ENCODE peak calls at places on chromosomes 1 and 21, in six cellular contexts. O is ovary, R is BE2C, A is fibroblast of the aortic adventitia, B is neural progenitor cell, D is ascending aorta. V is an unnamed sample.

GRCh38 chr1:233295775-233296322 is 324 bp upstream of the PCNX2 start:
- DNase-seq in O (no peak), A (peak), B (no peak), D (no peak), R (no peak), V (no peak)

GRCh38 chr1:89622895-89623294 is 10.0 kb upstream of the LRRC8C start:
- DNase-seq in B (no peak), O (no peak), D (no peak), A (no peak), R (no peak), V (no peak)

GRCh38 chr1:207389728-207390464 is 64.2 kb upstream of the CR2 start:
- DNase-seq in D (no peak), R (no peak), B (no peak), A (peak), O (no peak), V (peak)

GRCh38 chr21:43950936-43951335 is 61.2 kb upstream of the TRAPPC10 start:
- DNase-seq in D (no peak), B (no peak), A (no peak), O (no peak), R (no peak), V (no peak)

GRCh38 chr1:243623831-243624230 is 226.2 kb downstream of the AKT3 start:
- DNase-seq in R (no peak), B (no peak), D (no peak), O (no peak), A (no peak), V (peak)

GRCh38 chr1:223207293-223208066 is 64.4 kb upstream of the TLR5 start:
- DNase-seq in O (no peak), B (no peak), D (no peak), R (no peak), A (no peak), V (no peak)

GRCh38 chr1:7538033-7538432 is 233.1 kb upstream of the VAMP3 start:
- DNase-seq in O (no peak), R (peak), B (no peak), D (no peak), A (no peak), V (peak)

GRCh38 chr1:179034720-179035119 is 9.0 kb downstream of the FAM20B start:
- DNase-seq in B (no peak), R (no peak), O (no peak), A (peak), D (no peak), V (peak)

GRCh38 chr1:153774780-153775431 is at the start of gene SLC27A3:
- DNase-seq in O (peak), A (peak), D (no peak), B (peak), R (peak), V (no peak)

GRCh38 chr1:246566808-246567154 is 525 bp downstream of the CNST start:
- DNase-seq in O (no peak), R (no peak), D (peak), A (no peak), B (no peak), V (peak)
- TF ChIP-seq CTCF in O (no peak), R (no peak), D (no peak), A (no peak), B (no peak), V (no peak)

DNA sequence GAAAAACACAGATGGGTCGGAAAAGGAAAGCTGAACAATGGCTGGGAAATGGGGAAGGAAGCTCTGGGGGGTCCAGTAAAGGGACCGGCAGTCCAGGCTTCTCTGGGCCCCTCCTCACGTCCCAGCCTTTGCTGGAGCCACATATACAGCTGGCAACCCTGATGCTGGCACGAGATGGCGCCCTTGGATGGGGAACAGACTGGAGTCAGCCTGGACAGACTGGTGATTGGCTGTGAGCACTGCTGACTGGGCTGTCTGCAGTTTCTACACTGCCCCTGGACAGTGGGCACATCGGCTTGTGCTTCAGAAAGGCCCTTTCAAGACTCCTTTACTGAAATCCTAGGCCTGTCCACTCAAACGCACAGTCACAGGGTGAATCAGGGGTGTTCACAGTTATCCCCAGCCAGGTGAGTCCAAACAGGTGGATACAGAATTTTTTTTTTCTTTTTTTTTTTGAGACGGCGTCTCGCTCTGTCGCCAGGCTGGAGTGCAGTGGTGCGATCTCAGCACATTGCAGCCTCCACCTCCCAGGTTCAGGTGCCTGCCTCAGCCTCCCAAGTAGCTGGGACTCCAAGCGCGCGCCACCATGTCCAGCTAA is 31.1 kb upstream of the ZBTB40 start:
- DNase-seq in A (peak), B (peak), O (peak), D (peak), R (peak), V (peak)
- TF ChIP-seq CTCF in A (peak), B (peak), O (peak), D (peak), R (peak), V (peak)

GRCh38 chr1:173210716-173211231 is 3.6 kb upstream of the TNFSF4 start:
- DNase-seq in B (peak), D (no peak), R (no peak), A (no peak), O (no peak), V (no peak)

GRCh38 chr1:173212952-173213491 is 5.9 kb upstream of the TNFSF4 start:
- DNase-seq in D (no peak), A (no peak), O (no peak), R (no peak), B (no peak), V (no peak)

GRCh38 chr1:173210273-173210672 is 3.1 kb upstream of the TNFSF4 start:
- DNase-seq in O (no peak), R (no peak), D (no peak), A (no peak), B (no peak), V (no peak)

GRCh38 chr1:173208868-173209267 is 1.7 kb upstream of the TNFSF4 start:
- DNase-seq in O (no peak), D (no peak), R (no peak), B (no peak), A (no peak), V (no peak)

GRCh38 chr1:173213665-173214064 is 6.5 kb upstream of the TNFSF4 start:
- DNase-seq in R (no peak), B (no peak), D (no peak), A (no peak), O (no peak), V (no peak)
- TF ChIP-seq CTCF in R (no peak), B (peak), D (no peak), A (no peak), O (no peak), V (peak)

GRCh38 chr1:26164036-26164927 is 4.5 kb downstream of the C1orf232 start:
- DNase-seq in D (no peak), A (no peak), B (peak), R (peak), O (peak), V (no peak)
- TF ChIP-seq CTCF in D (peak), A (peak), B (peak), R (no peak), O (peak), V (peak)

DNA sequence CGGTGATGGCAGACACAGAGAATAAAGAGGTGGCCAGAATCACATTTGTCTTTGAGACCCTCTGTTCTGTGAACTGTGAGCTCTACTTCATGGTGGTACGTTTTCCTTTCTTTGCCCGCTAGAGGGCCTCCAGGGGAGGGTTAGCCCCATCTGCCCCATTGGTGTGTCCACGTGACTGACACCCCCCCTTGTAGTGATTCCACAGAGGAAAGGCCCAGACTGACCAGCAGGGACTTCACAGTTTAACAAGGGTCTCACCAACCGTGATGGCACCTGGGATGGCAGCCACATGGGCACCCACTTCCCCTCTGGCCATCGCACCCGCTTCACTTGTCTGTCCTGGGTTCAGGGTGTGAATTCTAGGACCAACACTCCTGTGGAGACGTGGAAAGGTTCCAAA is 22.3 kb upstream of the SARS1 start:
- DNase-seq in R (no peak), D (no peak), A (no peak), O (no peak), B (peak), V (no peak)
- TF ChIP-seq CTCF in R (no peak), D (no peak), A (peak), O (no peak), B (peak), V (peak)

GRCh38 chr1:59775480-59775879 is 39.3 kb upstream of the HOOK1 start:
- DNase-seq in O (no peak), D (no peak), A (no peak), B (no peak), R (no peak), V (no peak)

GRCh38 chr1:59776960-59777852 is 37.5 kb upstream of the HOOK1 start:
- DNase-seq in A (peak), B (no peak), O (no peak), D (no peak), R (no peak), V (peak)

GRCh38 chr1:59779949-59780348 is 34.8 kb upstream of the HOOK1 start:
- DNase-seq in R (no peak), D (no peak), B (peak), A (no peak), O (no peak), V (no peak)
- TF ChIP-seq CTCF in R (peak), D (no peak), B (peak), A (no peak), O (no peak), V (peak)

GRCh38 chr1:8817413-8818324 is at the start of gene RERE:
- DNase-seq in B (peak), O (peak), D (peak), R (peak), A (peak), V (peak)
- TF ChIP-seq CTCF in B (no peak), O (no peak), D (no peak), R (no peak), A (peak), V (peak)

GRCh38 chr1:19799233-19799876 is 361 bp downstream of the TMCO4 start:
- DNase-seq in D (no peak), A (peak), R (peak), O (peak), B (peak), V (peak)
- TF ChIP-seq CTCF in D (peak), A (peak), R (peak), O (peak), B (peak), V (peak)

GRCh38 chr1:248686815-248687214 is 15.8 kb downstream of the OR14I1 start:
- DNase-seq in R (no peak), D (no peak), A (no peak), B (no peak), O (no peak), V (no peak)
- TF ChIP-seq CTCF in R (no peak), D (no peak), A (no peak), B (no peak), O (no peak), V (no peak)

GRCh38 chr1:37875833-37876232 is 16.4 kb upstream of the MTF1 start:
- DNase-seq in O (no peak), A (no peak), D (no peak), B (no peak), R (no peak), V (peak)
- TF ChIP-seq CTCF in O (no peak), A (no peak), D (no peak), B (peak), R (peak), V (peak)

V was measured in HFFc6.